ENCODE peak calls at places on chromosomes 5 and 9, in eight cellular contexts. One of them, this sample, is unnamed.

GRCh38 chr9:130348881-130349280 is 83.3 kb downstream of the HMCN2 start:
- DNase-seq in brain microvascular endothelial cell: no peak
- DNase-seq in heart left ventricle: peak
- DNase-seq in hepatocyte: no peak
- DNase-seq in left lung: no peak
- DNase-seq in CD8-positive, alpha-beta T cell: no peak
- DNase-seq in psoas muscle: no peak
- DNase-seq in choroid plexus epithelial cell: no peak
- DNase-seq in this sample: no peak

GRCh38 chr5:65171645-65172044 is 310.1 kb downstream of the ADAMTS6 start:
- DNase-seq in brain microvascular endothelial cell: no peak
- DNase-seq in heart left ventricle: no peak
- DNase-seq in hepatocyte: no peak
- DNase-seq in left lung: no peak
- DNase-seq in CD8-positive, alpha-beta T cell: no peak
- DNase-seq in psoas muscle: no peak
- DNase-seq in choroid plexus epithelial cell: no peak
- DNase-seq in this sample: no peak

GRCh38 chr5:158876263-158876942 is 223.3 kb downstream of the EBF1 start:
- DNase-seq in brain microvascular endothelial cell: no peak
- DNase-seq in heart left ventricle: no peak
- DNase-seq in hepatocyte: no peak
- DNase-seq in left lung: no peak
- DNase-seq in CD8-positive, alpha-beta T cell: no peak
- DNase-seq in psoas muscle: no peak
- DNase-seq in choroid plexus epithelial cell: peak
- DNase-seq in this sample: no peak

GRCh38 chr5:83099001-83099400 is 21.7 kb downstream of the XRCC4 start:
- DNase-seq in brain microvascular endothelial cell: no peak
- DNase-seq in heart left ventricle: no peak
- DNase-seq in hepatocyte: no peak
- DNase-seq in left lung: no peak
- DNase-seq in CD8-positive, alpha-beta T cell: no peak
- DNase-seq in psoas muscle: no peak
- DNase-seq in choroid plexus epithelial cell: no peak
- DNase-seq in this sample: no peak

GRCh38 chr5:143932584-143932983 is 120.6 kb downstream of the HMHB1 start:
- DNase-seq in brain microvascular endothelial cell: no peak
- DNase-seq in heart left ventricle: no peak
- DNase-seq in hepatocyte: no peak
- DNase-seq in left lung: no peak
- DNase-seq in CD8-positive, alpha-beta T cell: no peak
- DNase-seq in psoas muscle: no peak
- DNase-seq in choroid plexus epithelial cell: no peak
- DNase-seq in this sample: no peak

GRCh38 chr5:135598691-135599395 is 20.1 kb upstream of the CXCL14 start:
- DNase-seq in brain microvascular endothelial cell: no peak
- DNase-seq in heart left ventricle: no peak
- DNase-seq in hepatocyte: no peak
- DNase-seq in left lung: no peak
- DNase-seq in CD8-positive, alpha-beta T cell: no peak
- DNase-seq in psoas muscle: no peak
- DNase-seq in choroid plexus epithelial cell: no peak
- DNase-seq in this sample: no peak

GRCh38 chr9:85741112-85741874 is 461 bp downstream of the AGTPBP1 start:
- DNase-seq in brain microvascular endothelial cell: no peak
- DNase-seq in heart left ventricle: peak
- DNase-seq in hepatocyte: peak
- DNase-seq in left lung: peak
- DNase-seq in CD8-positive, alpha-beta T cell: peak
- DNase-seq in psoas muscle: peak
- DNase-seq in choroid plexus epithelial cell: peak
- DNase-seq in this sample: no peak

GRCh38 chr5:98663521-98663920 is 109.9 kb upstream of the RGMB start:
- DNase-seq in brain microvascular endothelial cell: no peak
- DNase-seq in heart left ventricle: no peak
- DNase-seq in hepatocyte: no peak
- DNase-seq in left lung: no peak
- DNase-seq in CD8-positive, alpha-beta T cell: no peak
- DNase-seq in psoas muscle: no peak
- DNase-seq in choroid plexus epithelial cell: no peak
- DNase-seq in this sample: no peak

GRCh38 chr5:147712583-147712982 is 69.9 kb downstream of the JAKMIP2 start:
- DNase-seq in brain microvascular endothelial cell: no peak
- DNase-seq in heart left ventricle: no peak
- DNase-seq in hepatocyte: no peak
- DNase-seq in left lung: no peak
- DNase-seq in CD8-positive, alpha-beta T cell: no peak
- DNase-seq in psoas muscle: no peak
- DNase-seq in choroid plexus epithelial cell: no peak
- DNase-seq in this sample: no peak

GRCh38 chr5:140780512-140780911 is 5.4 kb upstream of the PCDHA1 start:
- DNase-seq in brain microvascular endothelial cell: no peak
- DNase-seq in heart left ventricle: no peak
- DNase-seq in hepatocyte: no peak
- DNase-seq in left lung: no peak
- DNase-seq in CD8-positive, alpha-beta T cell: no peak
- DNase-seq in psoas muscle: no peak
- DNase-seq in choroid plexus epithelial cell: no peak
- DNase-seq in this sample: no peak

GRCh38 chr5:140791111-140791510 is 3.5 kb upstream of the PCDHA2 start:
- DNase-seq in brain microvascular endothelial cell: no peak
- DNase-seq in heart left ventricle: no peak
- DNase-seq in hepatocyte: no peak
- DNase-seq in left lung: no peak
- DNase-seq in CD8-positive, alpha-beta T cell: no peak
- DNase-seq in psoas muscle: no peak
- DNase-seq in choroid plexus epithelial cell: no peak
- DNase-seq in this sample: no peak

GRCh38 chr5:140785905-140786686 is at the start of gene PCDHA1:
- DNase-seq in brain microvascular endothelial cell: no peak
- DNase-seq in heart left ventricle: no peak
- DNase-seq in hepatocyte: no peak
- DNase-seq in left lung: no peak
- DNase-seq in CD8-positive, alpha-beta T cell: no peak
- DNase-seq in psoas muscle: no peak
- DNase-seq in choroid plexus epithelial cell: no peak
- DNase-seq in this sample: no peak
- H3K4me3 ChIP-seq in brain microvascular endothelial cell: no peak
- H3K4me3 ChIP-seq in heart left ventricle: no peak
- H3K4me3 ChIP-seq in hepatocyte: no peak
- H3K4me3 ChIP-seq in left lung: no peak
- H3K4me3 ChIP-seq in CD8-positive, alpha-beta T cell: no peak
- H3K4me3 ChIP-seq in psoas muscle: no peak
- H3K4me3 ChIP-seq in choroid plexus epithelial cell: no peak
- H3K4me3 ChIP-seq in this sample: no peak

GRCh38 chr5:168292783-168293696 is 1.6 kb downstream of the WWC1 start:
- DNase-seq in brain microvascular endothelial cell: no peak
- DNase-seq in heart left ventricle: no peak
- DNase-seq in hepatocyte: no peak
- DNase-seq in left lung: no peak
- DNase-seq in CD8-positive, alpha-beta T cell: no peak
- DNase-seq in psoas muscle: no peak
- DNase-seq in choroid plexus epithelial cell: no peak
- DNase-seq in this sample: no peak

GRCh38 chr5:168291961-168292782 is 727 bp downstream of the WWC1 start:
- DNase-seq in brain microvascular endothelial cell: no peak
- DNase-seq in heart left ventricle: no peak
- DNase-seq in hepatocyte: peak
- DNase-seq in left lung: no peak
- DNase-seq in CD8-positive, alpha-beta T cell: no peak
- DNase-seq in psoas muscle: peak
- DNase-seq in choroid plexus epithelial cell: no peak
- DNase-seq in this sample: no peak

GRCh38 chr5:168290902-168291280 is 554 bp upstream of the WWC1 start:
- DNase-seq in brain microvascular endothelial cell: no peak
- DNase-seq in heart left ventricle: no peak
- DNase-seq in hepatocyte: no peak
- DNase-seq in left lung: no peak
- DNase-seq in CD8-positive, alpha-beta T cell: no peak
- DNase-seq in psoas muscle: no peak
- DNase-seq in choroid plexus epithelial cell: no peak
- DNase-seq in this sample: no peak

GRCh38 chr5:168288349-168289245 is 2.8 kb upstream of the WWC1 start:
- DNase-seq in brain microvascular endothelial cell: no peak
- DNase-seq in heart left ventricle: no peak
- DNase-seq in hepatocyte: peak
- DNase-seq in left lung: peak
- DNase-seq in CD8-positive, alpha-beta T cell: no peak
- DNase-seq in psoas muscle: no peak
- DNase-seq in choroid plexus epithelial cell: no peak
- DNase-seq in this sample: no peak

DNA sequence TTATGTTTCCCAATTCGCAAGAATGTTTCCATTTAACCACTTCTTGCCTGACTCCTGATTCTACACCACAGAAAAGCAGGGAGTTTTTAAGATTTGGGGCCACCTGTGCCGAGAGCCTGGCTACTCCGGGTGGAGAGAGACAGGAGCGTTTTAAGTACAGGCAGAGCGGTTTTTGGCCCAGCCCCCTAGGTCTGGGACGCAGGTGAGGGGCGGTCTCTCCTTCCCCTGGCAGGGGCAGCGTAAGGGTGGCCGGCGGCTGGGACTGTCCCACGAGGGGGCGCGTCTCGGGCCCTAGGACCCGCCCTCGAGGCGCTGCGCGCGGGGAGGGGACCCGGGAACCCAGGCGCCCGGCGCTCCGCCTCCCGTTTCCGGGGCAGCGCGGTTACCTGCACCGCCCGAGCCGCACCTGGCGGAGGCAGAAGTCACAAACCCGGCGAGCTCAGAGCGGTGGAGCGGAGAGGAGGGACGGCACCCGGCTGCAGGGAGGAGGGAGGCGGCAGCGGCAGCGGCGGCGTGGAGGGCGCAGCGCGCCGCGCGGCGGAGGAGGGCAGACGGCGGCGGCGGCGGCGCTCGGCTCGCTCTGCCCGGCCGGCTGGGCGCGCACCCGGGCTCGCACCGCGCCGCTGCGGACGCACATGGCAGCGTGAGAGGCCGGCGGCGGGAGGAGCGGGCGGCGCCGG is at the start of gene WWC1:
- DNase-seq in brain microvascular endothelial cell: no peak
- DNase-seq in heart left ventricle: no peak
- DNase-seq in hepatocyte: peak
- DNase-seq in left lung: peak
- DNase-seq in CD8-positive, alpha-beta T cell: peak
- DNase-seq in psoas muscle: no peak
- DNase-seq in choroid plexus epithelial cell: peak
- DNase-seq in this sample: no peak
- TF ChIP-seq CTCF in brain microvascular endothelial cell: no peak
- TF ChIP-seq CTCF in heart left ventricle: no peak
- TF ChIP-seq CTCF in hepatocyte: peak
- TF ChIP-seq CTCF in left lung: no peak
- TF ChIP-seq CTCF in CD8-positive, alpha-beta T cell: no peak
- TF ChIP-seq CTCF in psoas muscle: no peak
- TF ChIP-seq CTCF in choroid plexus epithelial cell: no peak
- TF ChIP-seq CTCF in this sample: no peak

DNA sequence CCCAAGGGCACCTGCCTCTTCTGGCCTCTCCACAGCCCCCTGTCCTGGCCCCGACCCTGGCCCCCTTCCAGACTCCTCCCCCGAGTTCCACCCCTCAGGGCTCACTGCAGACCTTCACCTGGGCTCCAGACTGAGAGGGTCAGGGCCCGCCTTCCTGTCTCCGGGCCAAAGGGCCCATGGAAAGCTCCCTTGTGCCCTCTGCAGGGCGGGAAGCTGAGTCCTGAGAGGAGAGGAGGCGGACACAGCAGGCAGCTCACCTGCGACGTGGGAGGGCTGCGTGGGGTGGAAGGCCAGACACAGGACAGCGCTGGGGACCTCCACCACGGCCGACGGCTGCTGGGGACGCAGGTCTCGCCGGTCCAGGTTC is 20.6 kb downstream of the DYNC2I2 start:
- DNase-seq in brain microvascular endothelial cell: no peak
- DNase-seq in heart left ventricle: peak
- DNase-seq in hepatocyte: peak
- DNase-seq in left lung: peak
- DNase-seq in CD8-positive, alpha-beta T cell: no peak
- DNase-seq in psoas muscle: peak
- DNase-seq in choroid plexus epithelial cell: no peak
- DNase-seq in this sample: no peak
- H3K4me3 ChIP-seq in brain microvascular endothelial cell: no peak
- H3K4me3 ChIP-seq in heart left ventricle: no peak
- H3K4me3 ChIP-seq in hepatocyte: no peak
- H3K4me3 ChIP-seq in left lung: peak
- H3K4me3 ChIP-seq in CD8-positive, alpha-beta T cell: no peak
- H3K4me3 ChIP-seq in psoas muscle: no peak
- H3K4me3 ChIP-seq in choroid plexus epithelial cell: no peak
- H3K4me3 ChIP-seq in this sample: no peak

DNA sequence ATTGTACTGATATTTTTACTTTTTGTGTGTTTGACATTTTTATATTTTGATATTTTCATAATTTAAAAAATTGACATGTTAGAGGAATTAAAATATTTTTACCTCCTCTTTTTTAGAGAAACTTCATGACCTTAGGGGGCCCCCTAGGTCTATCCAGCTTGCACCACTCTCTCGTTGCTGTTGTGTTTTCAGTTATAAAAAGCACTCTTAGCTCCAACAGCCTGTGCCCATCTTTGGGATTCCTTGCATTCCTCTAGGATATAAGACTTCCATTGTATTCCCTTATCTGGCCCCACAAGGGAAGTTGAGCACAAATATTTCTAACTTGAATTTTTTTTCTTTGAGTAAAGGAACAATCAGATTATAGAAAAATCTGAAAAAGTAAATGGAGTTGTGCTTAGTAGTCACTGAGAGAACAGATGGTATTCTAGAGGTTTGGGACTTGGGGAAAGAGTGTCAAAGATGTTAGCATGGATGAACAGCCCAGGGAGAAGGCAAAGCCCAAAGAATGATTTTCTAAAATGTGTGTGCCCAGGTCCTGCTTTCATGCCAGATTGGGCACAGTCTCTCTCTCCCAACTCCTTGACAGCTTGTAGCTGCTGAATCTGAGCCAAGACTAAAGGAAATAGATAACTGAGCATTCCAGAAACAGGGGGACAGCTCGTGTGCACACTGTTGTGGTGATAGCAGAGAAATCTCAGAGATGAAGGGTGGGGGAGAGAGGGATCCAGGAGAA is 245.5 kb downstream of the SH3GL2 start:
- DNase-seq in brain microvascular endothelial cell: peak
- DNase-seq in heart left ventricle: no peak
- DNase-seq in hepatocyte: no peak
- DNase-seq in left lung: no peak
- DNase-seq in CD8-positive, alpha-beta T cell: no peak
- DNase-seq in psoas muscle: no peak
- DNase-seq in choroid plexus epithelial cell: peak
- DNase-seq in this sample: no peak
- TF ChIP-seq CTCF in brain microvascular endothelial cell: no peak
- TF ChIP-seq CTCF in heart left ventricle: no peak
- TF ChIP-seq CTCF in hepatocyte: peak
- TF ChIP-seq CTCF in left lung: no peak
- TF ChIP-seq CTCF in CD8-positive, alpha-beta T cell: no peak
- TF ChIP-seq CTCF in psoas muscle: no peak
- TF ChIP-seq CTCF in choroid plexus epithelial cell: no peak
- TF ChIP-seq CTCF in this sample: no peak